ENCODE peak calls at places on chromosomes 12 and 14, in ten cellular contexts. T, R, F, C, D, K, Q, P, E and W are unnamed samples.

GRCh38 chr14:101873401-101873800 is 91.0 kb upstream of the DYNC1H1 start:
- DNase-seq in T (no peak), R (no peak), F (no peak), C (no peak), D (no peak), K (no peak), Q (no peak), P (no peak), E (no peak), W (no peak)

GRCh38 chr12:60174914-60175313 is 579.1 kb downstream of the SLC16A7 start:
- DNase-seq in T (no peak), R (peak; percentile 39), F (no peak), C (no peak), D (no peak), K (no peak), Q (peak; percentile 40), P (no peak), E (no peak), W (no peak)

GRCh38 chr12:13581031-13581430 is 384.5 kb downstream of the EMP1 start:
- DNase-seq in T (no peak), R (no peak), F (no peak), C (no peak), D (no peak), K (no peak), Q (no peak), P (no peak), E (no peak), W (peak; percentile 72)

GRCh38 chr14:93047661-93048060 is 68.1 kb downstream of the ITPK1 start:
- DNase-seq in T (no peak), R (no peak), F (no peak), C (no peak), D (no peak), K (no peak), Q (no peak), P (no peak), E (no peak), W (no peak)

GRCh38 chr14:104299993-104300761 is 161.8 kb downstream of the KIF26A start:
- DNase-seq in T (no peak), R (no peak), F (no peak), C (peak; percentile 62), D (no peak), K (no peak), Q (no peak), P (no peak), E (no peak), W (no peak)

GRCh38 chr12:104637616-104638015 is 180.9 kb downstream of the CHST11 start:
- DNase-seq in T (no peak), R (no peak), F (no peak), C (no peak), D (no peak), K (no peak), Q (no peak), P (no peak), E (no peak), W (no peak)

GRCh38 chr12:644818-645552 is 18.3 kb downstream of the NINJ2 start:
- DNase-seq in T (no peak), R (peak; percentile 48), F (no peak), C (no peak), D (no peak), K (no peak), Q (no peak), P (no peak), E (no peak), W (no peak)

GRCh38 chr12:120366884-120367251 is 2.1 kb downstream of the MSI1 start:
- DNase-seq in T (no peak), R (no peak), F (no peak), C (no peak), D (no peak), K (no peak), Q (no peak), P (no peak), E (no peak), W (no peak)

GRCh38 chr12:30796891-30797371 is 42.2 kb upstream of the CAPRIN2 start:
- DNase-seq in T (no peak), R (peak; percentile 77), F (no peak), C (no peak), D (peak; percentile 33), K (peak; percentile 61), Q (peak; percentile 47), P (no peak), E (no peak), W (no peak)

GRCh38 chr12:42260518-42260917 is 22.5 kb upstream of the YAF2 start:
- DNase-seq in T (no peak), R (no peak), F (no peak), C (peak; percentile 29), D (no peak), K (no peak), Q (no peak), P (no peak), E (no peak), W (no peak)

GRCh38 chr12:79927772-79928474 is 7.0 kb downstream of the PPP1R12A start:
- DNase-seq in T (peak; percentile 49), R (peak; percentile 55), F (no peak), C (no peak), D (no peak), K (no peak), Q (peak; percentile 23), P (no peak), E (no peak), W (no peak)

DNA sequence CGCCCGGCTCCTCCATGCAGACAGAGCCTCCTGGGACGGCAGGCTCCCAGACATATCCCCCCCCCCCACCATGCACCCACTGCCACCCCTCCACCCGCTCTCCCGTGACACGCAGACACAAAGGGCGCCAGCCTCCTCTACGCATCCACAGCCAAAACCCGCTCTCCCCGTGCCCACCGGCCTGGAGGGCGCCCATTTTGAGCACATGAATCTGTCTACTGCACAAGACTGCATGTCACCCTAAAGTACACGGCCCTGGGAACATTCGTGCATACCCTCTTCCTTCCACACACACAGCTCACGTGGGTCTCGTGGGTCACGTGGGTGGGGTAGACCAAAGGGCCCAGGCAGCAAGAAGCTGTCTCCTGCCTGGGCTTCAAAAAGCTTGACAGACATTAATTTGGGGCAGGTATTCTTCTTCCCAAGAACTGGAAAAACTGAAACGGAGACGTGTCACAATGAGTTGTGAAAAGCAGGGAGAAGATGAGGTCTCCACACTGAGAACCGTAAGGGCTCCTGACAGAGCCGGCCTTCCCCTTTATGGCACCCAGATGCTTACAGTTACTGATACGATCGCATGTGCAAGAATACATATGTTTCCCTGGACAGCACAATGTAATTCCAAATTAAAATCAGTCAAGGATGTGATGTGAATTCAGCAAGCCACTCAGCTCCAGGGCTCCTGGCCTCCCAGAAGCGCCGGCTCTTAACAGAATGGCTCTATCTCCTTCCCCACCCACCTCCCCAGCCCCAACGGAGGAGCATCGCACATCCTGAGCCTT is 2.0 kb downstream of the TGFB3 start:
- DNase-seq in T (no peak), R (peak; percentile 37), F (no peak), C (no peak), D (no peak), K (no peak), Q (no peak), P (no peak), E (no peak), W (no peak)
- H3K4me3 ChIP-seq in T (no peak overlapping the region), R (peak overlapping the region; percentile 94), F (no peak overlapping the region), C (peak overlapping the region; percentile 65), D (no peak overlapping the region), K (no peak overlapping the region), Q (no peak overlapping the region), P (peak overlapping the region; percentile 62), E (peak overlapping the region; percentile 81), W (no peak overlapping the region)

DNA sequence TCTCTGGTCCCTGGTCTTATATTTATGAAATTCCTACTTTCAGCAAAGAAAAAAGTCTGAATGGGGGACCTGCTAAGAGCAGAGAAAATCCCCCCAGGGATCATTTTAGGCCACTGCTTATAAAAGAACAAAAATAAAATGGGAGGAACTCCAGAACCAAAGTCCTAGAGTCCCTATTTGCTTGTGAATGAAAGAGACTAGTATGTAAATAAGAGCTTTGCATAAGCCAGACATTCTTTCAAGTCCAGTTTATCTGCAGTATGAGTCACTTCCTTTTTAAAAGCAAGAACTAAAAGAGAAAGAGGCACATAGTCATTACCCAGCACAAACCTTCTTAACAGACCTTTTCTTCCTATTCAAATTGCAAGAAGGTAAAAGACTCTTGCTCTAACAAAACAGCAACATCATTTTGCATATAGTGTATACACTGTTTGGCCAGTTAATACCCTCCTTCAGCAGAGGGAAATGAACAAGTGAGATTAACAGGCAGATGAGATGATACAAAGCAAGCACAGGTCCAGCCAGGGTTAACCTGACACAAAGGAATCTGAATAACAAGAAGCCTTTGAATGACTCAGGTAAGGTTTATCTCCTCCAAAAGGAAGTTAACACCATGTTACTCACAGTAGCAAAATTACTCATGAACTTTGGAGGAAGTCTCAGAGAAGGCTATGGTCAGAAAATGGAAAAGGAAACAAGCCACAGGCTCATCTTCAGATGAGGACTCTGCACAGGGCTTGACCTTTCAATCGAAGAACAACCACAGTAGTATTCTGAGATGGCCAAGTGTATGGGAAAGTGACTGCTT is 87.3 kb downstream of the PHLDA1 start:
- DNase-seq in T (peak; percentile 59), R (peak; percentile 90), F (peak; percentile 91), C (no peak), D (peak; percentile 73), K (peak; percentile 71), Q (peak; percentile 95), P (peak; percentile 72), E (no peak), W (peak; percentile 84)
- H3K4me3 ChIP-seq in T (no peak overlapping the region), R (peak overlapping the region; percentile 30), F (no peak overlapping the region), C (no peak overlapping the region), D (no peak overlapping the region), K (peak overlapping the region; percentile 5), Q (no peak overlapping the region), P (no peak overlapping the region), E (no peak overlapping the region), W (peak overlapping the region; percentile 13)

GRCh38 chr14:61102549-61103466 is 121.8 kb downstream of the SLC38A6 start:
- DNase-seq in T (no peak), R (peak; percentile 2), F (no peak), C (peak; percentile 54), D (no peak), K (no peak), Q (no peak), P (no peak), E (no peak), W (no peak)
- H3K4me3 ChIP-seq in T (no peak overlapping the region), R (peak overlapping the region; percentile 21), F (no peak overlapping the region), C (no peak overlapping the region), D (no peak overlapping the region), K (no peak overlapping the region), Q (no peak overlapping the region), P (no peak overlapping the region), E (no peak overlapping the region), W (peak overlapping the region; percentile 11)

GRCh38 chr14:60642270-60642789 is 6.9 kb downstream of the SIX1 start:
- DNase-seq in T (no peak), R (no peak), F (no peak), C (no peak), D (no peak), K (peak; percentile 84), Q (no peak), P (no peak), E (no peak), W (no peak)

GRCh38 chr14:60641722-60642269 is 7.5 kb downstream of the SIX1 start:
- DNase-seq in T (no peak), R (no peak), F (no peak), C (no peak), D (no peak), K (no peak), Q (no peak), P (no peak), E (no peak), W (no peak)

GRCh38 chr14:60639677-60640076 is 9.6 kb downstream of the SIX1 start:
- DNase-seq in T (no peak), R (no peak), F (no peak), C (no peak), D (no peak), K (no peak), Q (no peak), P (no peak), E (no peak), W (no peak)

GRCh38 chr14:60642790-60643397 is 6.4 kb downstream of the SIX1 start:
- DNase-seq in T (no peak), R (no peak), F (no peak), C (no peak), D (no peak), K (peak; percentile 30), Q (no peak), P (no peak), E (no peak), W (no peak)

GRCh38 chr14:60640859-60641721 is 8.2 kb downstream of the SIX1 start:
- DNase-seq in T (no peak), R (no peak), F (no peak), C (no peak), D (no peak), K (peak; percentile 52), Q (no peak), P (no peak), E (no peak), W (no peak)
- H3K4me3 ChIP-seq in T (no peak overlapping the region), R (no peak overlapping the region), F (no peak overlapping the region), C (no peak overlapping the region), D (no peak overlapping the region), K (peak overlapping the region; percentile 49), Q (no peak overlapping the region), P (no peak overlapping the region), E (no peak overlapping the region), W (no peak overlapping the region)